ENCODE peak calls at places on chromosome 1, in seven cellular contexts. O is GM23338, M is hepatocyte, B is neural progenitor cell, U is MM.1S, K is PC-3, N is HCT116. A is an unnamed sample.
A peak's percentile ranks its signal among the peaks of the same experiment; 100 is the strongest.

GRCh38 chr1:9985001-9985400 is 12.0 kb upstream of the RBP7 start:
- DNase-seq in B (no peak), M (no peak), O (no peak), K (no peak), N (no peak), U (no peak), A (no peak)

GRCh38 chr1:201457508-201457960 is 11.5 kb downstream of the PHLDA3 start:
- DNase-seq in O (no peak), U (no peak), K (no peak), B (no peak), N (no peak), M (no peak), A (no peak)

GRCh38 chr1:93021539-93022134 is 57.4 kb upstream of the MTF2 start:
- DNase-seq in N (peak; percentile 42), M (peak; percentile 59), B (peak; percentile 41), U (peak; percentile 59), K (peak; percentile 69), O (peak; percentile 64), A (peak; percentile 87)

GRCh38 chr1:236394016-236394481 is at the start of gene EDARADD:
- DNase-seq in O (no peak), N (no peak), K (peak; percentile 6), M (no peak), U (no peak), B (no peak), A (no peak)

GRCh38 chr1:56627636-56628039 is 17.5 kb upstream of the PRKAA2 start:
- DNase-seq in M (no peak), O (peak; percentile 26), B (peak; percentile 2), N (no peak), U (no peak), K (peak; percentile 80), A (no peak)

GRCh38 chr1:234971586-234972297 is 156.9 kb downstream of the TOMM20 start:
- DNase-seq in K (no peak), U (no peak), M (peak; percentile 7), N (no peak), B (no peak), O (no peak), A (no peak)

GRCh38 chr1:4481451-4481850 is 173.0 kb upstream of the AJAP1 start:
- DNase-seq in U (no peak), K (no peak), B (no peak), O (no peak), M (no peak), N (no peak), A (no peak)

GRCh38 chr1:170967042-170967910 is 31.9 kb downstream of the MROH9 start:
- DNase-seq in U (peak; percentile 62), K (peak; percentile 77), M (peak; percentile 63), O (peak; percentile 78), N (peak; percentile 32), B (peak; percentile 63), A (peak; percentile 49)

GRCh38 chr1:54378157-54378883 is 27.9 kb downstream of the SSBP3 start:
- DNase-seq in M (no peak), K (no peak), B (peak; percentile 95), O (peak; percentile 90), N (no peak), U (no peak), A (peak; percentile 38)

GRCh38 chr1:223707270-223708000 is 4.9 kb upstream of the CAPN2 start:
- DNase-seq in U (no peak), M (peak; percentile 91), K (peak; percentile 99), B (no peak), O (peak; percentile 35), N (peak; percentile 93), A (no peak)

GRCh38 chr1:211734359-211734758 is 58.9 kb upstream of the NEK2 start:
- DNase-seq in K (peak; percentile 27), B (no peak), O (no peak), U (no peak), N (no peak), M (peak; percentile 37), A (no peak)

GRCh38 chr1:44326821-44327465 is 28.1 kb downstream of the ERI3 start:
- DNase-seq in N (no peak), O (no peak), U (no peak), M (no peak), K (peak; percentile 48), B (no peak), A (no peak)

GRCh38 chr1:63537940-63538339 is 14.6 kb downstream of the EFCAB7 start:
- DNase-seq in B (no peak), U (no peak), O (peak; percentile 11), K (peak; percentile 38), N (no peak), M (peak; percentile 4), A (peak; percentile 28)

GRCh38 chr1:244063498-244063897 is 12.4 kb downstream of the ZBTB18 start:
- DNase-seq in O (no peak), U (no peak), B (no peak), M (no peak), N (no peak), K (no peak), A (no peak)

GRCh38 chr1:221174598-221174997 is 295.4 kb downstream of the HLX start:
- DNase-seq in M (no peak), B (peak; percentile 34), O (peak; percentile 62), N (no peak), K (no peak), U (no peak), A (no peak)

GRCh38 chr1:43004587-43005459 is 46.2 kb upstream of the SLC2A1 start:
- DNase-seq in B (no peak), U (no peak), O (no peak), M (no peak), K (no peak), N (no peak), A (no peak)

GRCh38 chr1:64112281-64112680 is 91.1 kb upstream of the UBE2U start:
- DNase-seq in O (no peak), N (no peak), B (no peak), K (peak; percentile 60), U (no peak), M (no peak), A (no peak)

GRCh38 chr1:53541761-53542550 is 82.8 kb downstream of the DMRTB1 start:
- DNase-seq in B (peak; percentile 54), N (peak; percentile 13), O (peak; percentile 80), U (peak; percentile 13), K (peak; percentile 35), M (peak; percentile 59), A (peak; percentile 21)

GRCh38 chr1:65793359-65793732 is 651 bp downstream of the PDE4B start:
- DNase-seq in N (no peak), B (peak; percentile 45), U (no peak), K (no peak), M (no peak), O (peak; percentile 61), A (no peak)

GRCh38 chr1:26278303-26278702 is 1.6 kb upstream of the SH3BGRL3 start:
- DNase-seq in U (no peak), K (peak; percentile 92), O (no peak), B (no peak), N (no peak), M (peak; percentile 79), A (no peak)

GRCh38 chr1:78645728-78646127 is 3.9 kb upstream of the IFI44 start:
- DNase-seq in K (no peak), M (no peak), O (no peak), U (peak; percentile 15), N (no peak), B (no peak), A (no peak)

GRCh38 chr1:156423422-156424352 is 54.7 kb downstream of the RHBG start:
- DNase-seq in K (no peak), U (no peak), B (no peak), O (no peak), M (no peak), N (no peak), A (no peak)
- TF ChIP-seq EZH2phosphoT487 in K (no peak), U (no peak), B (peak; percentile 46), O (no peak), M (no peak), N (no peak), A (no peak)

GRCh38 chr1:97901017-97901658 is 19.7 kb downstream of the DPYD start:
- DNase-seq in K (no peak), M (no peak), N (no peak), O (no peak), B (no peak), U (no peak), A (no peak)

GRCh38 chr1:97903626-97904025 is 17.2 kb downstream of the DPYD start:
- DNase-seq in O (no peak), K (no peak), U (no peak), B (no peak), M (no peak), N (no peak), A (no peak)

GRCh38 chr1:97902067-97902466 is 18.8 kb downstream of the DPYD start:
- DNase-seq in O (no peak), B (no peak), U (no peak), M (no peak), N (no peak), K (no peak), A (no peak)

GRCh38 chr1:97895278-97895677 is 25.6 kb downstream of the DPYD start:
- DNase-seq in B (no peak), M (no peak), N (no peak), O (no peak), K (no peak), U (no peak), A (no peak)

GRCh38 chr1:97898948-97899347 is 21.9 kb downstream of the DPYD start:
- DNase-seq in M (no peak), U (no peak), N (no peak), B (no peak), K (peak; percentile 49), O (no peak), A (no peak)
- TF ChIP-seq EZH2phosphoT487 in M (no peak), U (no peak), N (no peak), B (no peak), K (no peak), O (no peak), A (no peak)

GRCh38 chr1:48676376-48676775 is 100.3 kb downstream of the BEND5 start:
- DNase-seq in N (no peak), O (no peak), B (no peak), U (no peak), K (peak; percentile 12), M (no peak), A (no peak)

GRCh38 chr1:48675251-48675650 is 101.4 kb downstream of the BEND5 start:
- DNase-seq in U (no peak), N (no peak), K (no peak), M (no peak), B (no peak), O (no peak), A (no peak)

GRCh38 chr1:48677306-48678287 is 99.1 kb downstream of the BEND5 start:
- DNase-seq in U (peak; percentile 57), N (peak; percentile 37), B (peak; percentile 89), K (peak; percentile 73), O (peak; percentile 92), M (peak; percentile 86), A (peak; percentile 75)

GRCh38 chr1:48678684-48679083 is 98.0 kb downstream of the BEND5 start:
- DNase-seq in U (no peak), N (no peak), B (no peak), M (no peak), K (no peak), O (no peak), A (no peak)

DNA sequence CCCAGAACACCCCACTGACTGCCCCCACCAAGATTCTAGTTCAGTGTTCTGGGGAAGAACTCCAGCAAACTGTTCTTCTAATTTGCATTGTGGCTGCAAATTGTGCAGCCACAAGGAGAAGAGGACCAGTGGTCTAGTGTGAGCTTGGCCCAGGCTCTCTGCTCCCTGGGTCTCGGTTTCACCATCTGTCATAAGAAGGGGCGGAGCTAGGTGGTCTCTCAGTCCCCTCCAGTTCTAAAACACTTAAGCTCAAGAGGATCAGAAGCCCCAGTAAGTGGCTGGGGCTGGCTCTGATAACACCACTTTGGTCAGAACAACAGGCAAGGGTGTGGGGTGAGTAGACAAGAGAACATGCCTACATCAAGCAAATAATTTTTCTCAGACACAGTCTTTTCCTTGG is 99.9 kb downstream of the BEND5 start:
- DNase-seq in N (no peak), O (no peak), M (no peak), U (no peak), B (no peak), K (no peak), A (no peak)
- TF ChIP-seq EZH2phosphoT487 in N (no peak), O (no peak), M (no peak), U (no peak), B (no peak), K (no peak), A (no peak)

GRCh38 chr1:7621334-7622219 is 149.5 kb upstream of the VAMP3 start:
- DNase-seq in O (no peak), N (no peak), K (no peak), M (no peak), B (no peak), U (no peak), A (no peak)
- TF ChIP-seq EZH2phosphoT487 in O (no peak), N (no peak), K (no peak), M (no peak), B (no peak), U (no peak), A (no peak)